ENCODE peak calls at places on chromosomes 1 and 21, in nine cellular contexts. U is fibroblast of lung, A is T47D, K is NAMALWA, T is Caki2, P is A549, Q is right cardiac atrium, Y is hippocampal formation, N is endothelial cell. O is an unnamed sample.

GRCh38 chr1:64474639-64475038 is 4.7 kb downstream of the CACHD1 start:
- DNase-seq in U (peak; percentile 8), A (peak; percentile 55), K (no peak), T (no peak), P (no peak), Q (peak; percentile 40), Y (no peak), N (no peak), O (peak; percentile 60)

GRCh38 chr21:34949499-34949898 is 99.6 kb downstream of the RUNX1 start:
- DNase-seq in U (no peak), A (no peak), K (no peak), T (no peak), P (no peak), Q (no peak), Y (no peak), N (no peak), O (no peak)

GRCh38 chr1:89022167-89022959 is at the start of gene GBP3:
- DNase-seq in U (peak; percentile 76), A (peak; percentile 29), K (peak; percentile 45), T (peak; percentile 44), P (no peak), Q (no peak), Y (no peak), N (no peak), O (peak; percentile 34)

GRCh38 chr1:98373055-98373454 is 288.5 kb upstream of the SNX7 start:
- DNase-seq in U (no peak), A (no peak), K (no peak), T (no peak), P (no peak), Q (no peak), Y (no peak), N (no peak), O (no peak)

GRCh38 chr1:91750398-91750996 is 135.5 kb downstream of the TGFBR3 start:
- DNase-seq in U (peak; percentile 49), A (no peak), K (no peak), T (no peak), P (no peak), Q (no peak), Y (no peak), N (no peak), O (no peak)

GRCh38 chr21:34886554-34887385 is 162.3 kb downstream of the RUNX1 start:
- DNase-seq in U (no peak), A (no peak), K (no peak), T (peak; percentile 42), P (no peak), Q (peak; percentile 24), Y (no peak), N (peak; percentile 32), O (no peak)

GRCh38 chr1:195851804-195852203 is 756.4 kb downstream of the KCNT2 start:
- DNase-seq in U (peak; percentile 7), A (no peak), K (no peak), T (no peak), P (no peak), Q (no peak), Y (no peak), N (no peak), O (no peak)

GRCh38 chr1:198128528-198128927 is 28.3 kb upstream of the NEK7 start:
- DNase-seq in U (no peak), A (no peak), K (no peak), T (no peak), P (no peak), Q (no peak), Y (no peak), N (no peak), O (no peak)

GRCh38 chr1:32749726-32750224 is 47.2 kb upstream of the SYNC start:
- DNase-seq in U (no peak), A (no peak), K (no peak), T (no peak), P (no peak), Q (no peak), Y (no peak), N (no peak), O (no peak)

GRCh38 chr1:85368073-85368778 is 91.8 kb upstream of the BCL10 start:
- DNase-seq in U (no peak), A (no peak), K (no peak), T (no peak), P (no peak), Q (no peak), Y (no peak), N (no peak), O (no peak)